ENCODE peak calls at places on chromosomes 3 and 15, in six cellular contexts. N, W, J, V, A and G are unnamed samples.

GRCh38 chr3:153052096-153052460 is 109.9 kb upstream of the RAP2B start:
- DNase-seq in A (no peak), N (no peak), J (peak), W (no peak), V (peak), G (peak)

GRCh38 chr3:124429129-124429815 is 301.0 kb upstream of the UMPS start:
- DNase-seq in J (no peak), W (no peak), V (peak), A (no peak), N (no peak), G (no peak)

GRCh38 chr3:64443553-64444331 is 218.5 kb upstream of the PRICKLE2 start:
- DNase-seq in A (no peak), N (no peak), V (peak), J (no peak), W (no peak), G (no peak)

GRCh38 chr3:191728186-191728585 is 267.2 kb downstream of the PYDC2 start:
- DNase-seq in A (no peak), N (no peak), V (no peak), W (no peak), J (no peak), G (no peak)

GRCh38 chr3:53230789-53231188 is 25.0 kb downstream of the TKT start:
- DNase-seq in W (no peak), V (no peak), J (peak), N (no peak), A (no peak), G (no peak)

GRCh38 chr3:54538346-54538745 is 389.5 kb downstream of the LRTM1 start:
- DNase-seq in J (no peak), N (no peak), A (no peak), W (no peak), V (no peak), G (no peak)

GRCh38 chr3:46851364-46852328 is 11.6 kb downstream of the MYL3 start:
- DNase-seq in V (no peak), N (no peak), J (peak), A (no peak), W (no peak), G (peak)

GRCh38 chr3:71309342-71309741 is 274.2 kb downstream of the FOXP1 start:
- DNase-seq in J (no peak), A (no peak), V (peak), W (no peak), N (no peak), G (no peak)

GRCh38 chr3:189272500-189273119 is 100.8 kb downstream of the TPRG1 start:
- DNase-seq in N (no peak), A (peak), V (peak), J (no peak), W (no peak), G (no peak)

GRCh38 chr3:150035910-150036661 is 65.4 kb upstream of the PFN2 start:
- DNase-seq in W (no peak), A (no peak), N (no peak), J (no peak), V (no peak), G (no peak)

GRCh38 chr15:51775967-51776816 is 24.8 kb downstream of the TMOD2 start:
- DNase-seq in W (peak), J (no peak), V (peak), N (peak), A (peak), G (no peak)

GRCh38 chr3:48711727-48712126 is 5.3 kb downstream of the IP6K2 start:
- DNase-seq in V (no peak), N (no peak), A (no peak), W (no peak), J (no peak), G (no peak)

GRCh38 chr3:29291982-29292363 is 11.1 kb downstream of the RBMS3 start:
- DNase-seq in J (no peak), A (no peak), N (no peak), W (no peak), V (no peak), G (no peak)

GRCh38 chr15:57735406-57735805 is 28.9 kb downstream of the POLR2M start:
- DNase-seq in J (no peak), W (no peak), N (no peak), A (no peak), V (no peak), G (no peak)

GRCh38 chr15:63080638-63081250 is 38.2 kb downstream of the TPM1 start:
- DNase-seq in W (no peak), V (no peak), N (no peak), A (no peak), J (no peak), G (no peak)

GRCh38 chr15:93467327-93467726 is 378.3 kb upstream of the RGMA start:
- DNase-seq in V (no peak), N (no peak), W (no peak), A (no peak), J (peak), G (peak)

GRCh38 chr3:124413989-124414598 is 316.2 kb upstream of the UMPS start:
- DNase-seq in J (no peak), N (no peak), V (no peak), W (no peak), A (no peak), G (no peak)

GRCh38 chr3:38109580-38110313 is 27.2 kb downstream of the ACAA1 start:
- DNase-seq in V (no peak), N (no peak), A (no peak), J (peak), W (no peak), G (no peak)

GRCh38 chr15:48493084-48493762 is 152.3 kb downstream of the FBN1 start:
- DNase-seq in W (no peak), J (no peak), A (no peak), V (peak), N (no peak), G (no peak)

GRCh38 chr3:71728632-71729342 is 3.6 kb upstream of the EIF4E3 start:
- DNase-seq in N (no peak), V (no peak), J (no peak), A (peak), W (no peak), G (no peak)

GRCh38 chr3:123158330-123158729 is 43.4 kb upstream of the SEC22A start:
- DNase-seq in V (no peak), J (no peak), W (no peak), N (no peak), A (no peak), G (no peak)

DNA sequence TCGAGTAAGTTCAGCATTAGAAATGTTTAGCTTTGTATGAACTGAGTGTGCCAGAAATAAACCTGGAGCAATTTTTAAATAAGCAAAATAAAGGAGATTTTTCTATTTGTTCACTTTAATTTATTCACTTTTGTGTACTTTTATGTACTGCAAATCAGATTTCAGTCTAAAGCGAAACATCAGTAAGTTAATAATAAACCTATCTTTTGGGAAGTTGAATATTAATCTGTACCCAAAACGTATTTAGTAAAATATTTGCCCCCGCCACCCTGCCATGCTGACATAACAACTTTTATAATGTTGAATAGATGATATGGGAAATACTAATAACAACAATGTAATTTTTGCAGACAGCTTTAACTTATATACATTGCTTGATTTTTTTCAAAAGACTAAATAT is 230.0 kb downstream of the CDIN1 start:
- DNase-seq in J (no peak), V (no peak), A (no peak), W (no peak), N (no peak), G (no peak)
- H3K27ac ChIP-seq in J (no peak), V (peak), A (no peak), W (no peak), N (no peak), G (no peak)

GRCh38 chr15:79887517-79887916 is 9.3 kb downstream of the MTHFS start:
- DNase-seq in W (no peak), N (no peak), A (no peak), V (peak), J (no peak), G (no peak)
- H3K27ac ChIP-seq in W (no peak), N (no peak), A (no peak), V (no peak), J (no peak), G (no peak)

GRCh38 chr3:141311496-141312358 is 56.6 kb upstream of the ZBTB38 start:
- DNase-seq in W (peak), A (peak), J (peak), V (peak), N (peak), G (peak)

GRCh38 chr3:141308588-141309218 is 59.6 kb upstream of the ZBTB38 start:
- DNase-seq in W (no peak), J (peak), A (peak), N (no peak), V (peak), G (peak)

GRCh38 chr3:141312359-141313090 is 55.8 kb upstream of the ZBTB38 start:
- DNase-seq in V (no peak), W (no peak), J (no peak), N (no peak), A (no peak), G (peak)

GRCh38 chr3:141313091-141313683 is 55.1 kb upstream of the ZBTB38 start:
- DNase-seq in V (no peak), W (no peak), J (no peak), N (no peak), A (no peak), G (peak)

DNA sequence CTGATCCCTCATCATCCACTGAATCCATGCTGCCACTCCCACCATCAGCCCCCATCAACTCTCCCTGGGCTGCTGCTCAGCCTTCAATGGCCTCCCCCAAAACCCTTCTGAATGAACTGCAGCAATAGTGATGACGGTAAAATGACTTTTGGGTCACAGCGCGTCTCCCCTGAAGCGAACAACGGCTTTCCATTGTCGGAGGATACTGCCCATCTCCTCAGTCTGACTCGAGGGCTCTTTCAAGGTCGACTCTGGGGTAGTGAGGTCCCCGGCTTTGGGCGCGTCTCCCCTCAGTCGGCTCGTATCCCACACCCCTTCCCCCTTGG is 57.2 kb upstream of the ZBTB38 start:
- DNase-seq in N (no peak), A (no peak), J (no peak), W (no peak), V (no peak), G (no peak)
- H3K27ac ChIP-seq in N (peak), A (no peak), J (no peak), W (peak), V (no peak), G (peak)

GRCh38 chr3:11156026-11156410 is 1.7 kb downstream of the HRH1 start:
- DNase-seq in V (no peak), J (no peak), W (no peak), N (no peak), A (no peak), G (no peak)

GRCh38 chr3:11154953-11155325 is 646 bp downstream of the HRH1 start:
- DNase-seq in V (peak), A (no peak), N (no peak), W (no peak), J (no peak), G (no peak)

GRCh38 chr3:11155341-11156025 is 1.2 kb downstream of the HRH1 start:
- DNase-seq in W (no peak), V (peak), N (no peak), J (peak), A (peak), G (peak)

GRCh38 chr3:11157406-11157805 is 3.1 kb downstream of the HRH1 start:
- DNase-seq in J (no peak), V (no peak), W (no peak), N (no peak), A (no peak), G (no peak)

GRCh38 chr3:11154036-11154952 is at the start of gene HRH1:
- DNase-seq in V (peak), N (no peak), A (peak), W (no peak), J (peak), G (no peak)
- H3K27ac ChIP-seq in V (no peak), N (no peak), A (no peak), W (no peak), J (peak), G (peak)

GRCh38 chr3:14505001-14505802 is 34.9 kb downstream of the GRIP2 start:
- DNase-seq in W (no peak), N (no peak), V (no peak), J (no peak), A (no peak), G (no peak)
- H3K27ac ChIP-seq in W (no peak), N (no peak), V (no peak), J (no peak), A (no peak), G (no peak)

GRCh38 chr3:113221703-113222257 is 10.4 kb downstream of the BOC start:
- DNase-seq in N (no peak), J (no peak), A (no peak), V (no peak), W (no peak), G (no peak)
- H3K27ac ChIP-seq in N (no peak), J (no peak), A (no peak), V (peak), W (no peak), G (no peak)

DNA sequence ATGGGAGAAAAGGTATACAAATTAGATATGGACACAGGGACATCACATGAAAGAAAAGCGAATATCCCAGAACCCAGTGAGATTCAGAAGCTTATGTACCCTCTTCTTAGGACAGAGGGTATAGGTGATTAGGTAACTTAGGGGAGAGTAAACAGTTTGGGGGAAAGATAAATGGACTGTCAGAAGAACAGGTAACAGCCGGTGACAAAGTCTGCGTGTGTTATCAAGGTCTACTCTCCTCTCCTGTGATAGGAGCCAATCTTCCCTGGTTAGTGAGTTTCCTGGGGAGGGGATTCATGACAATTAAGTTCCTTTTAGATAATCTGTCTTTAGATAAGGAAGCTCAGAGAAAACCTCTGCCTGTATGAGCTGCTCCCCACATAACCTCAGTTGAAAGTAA is 30.6 kb upstream of the SNRPN start:
- DNase-seq in A (no peak), N (no peak), W (no peak), V (no peak), J (no peak), G (no peak)
- H3K27ac ChIP-seq in A (no peak), N (no peak), W (no peak), V (no peak), J (no peak), G (no peak)

GRCh38 chr3:16474920-16475319 is 38.6 kb downstream of the RFTN1 start:
- DNase-seq in W (no peak), N (no peak), V (peak), A (no peak), J (no peak), G (no peak)
- H3K27ac ChIP-seq in W (no peak), N (no peak), V (peak), A (no peak), J (no peak), G (no peak)